ENCODE peak calls at places on chromosomes 4 and X, in seven cellular contexts. One of them, this sample, is unnamed.

GRCh38 chr4:134243742-134244713 is 42.4 kb upstream of the PABPC4L start:
- DNase-seq in sigmoid colon: peak; percentile 50
- DNase-seq in lung: no peak
- DNase-seq in pancreas: peak; percentile 43
- DNase-seq in cardiac muscle cell: no peak
- DNase-seq in astrocyte: no peak
- DNase-seq in body of pancreas: no peak
- DNase-seq in this sample: no peak

GRCh38 chr4:14168919-14169318 is 541.4 kb upstream of the BOD1L1 start:
- DNase-seq in pancreas: no peak
- DNase-seq in sigmoid colon: no peak
- DNase-seq in astrocyte: peak; percentile 81
- DNase-seq in lung: peak; percentile 46
- DNase-seq in cardiac muscle cell: peak; percentile 75
- DNase-seq in body of pancreas: peak; percentile 76
- DNase-seq in this sample: no peak

GRCh38 chr4:158176776-158177175 is 4.0 kb upstream of the GASK1B start:
- DNase-seq in pancreas: no peak
- DNase-seq in sigmoid colon: no peak
- DNase-seq in astrocyte: no peak
- DNase-seq in body of pancreas: no peak
- DNase-seq in lung: no peak
- DNase-seq in cardiac muscle cell: no peak
- DNase-seq in this sample: no peak

GRCh38 chr4:155999743-156000142 is 46.1 kb upstream of the CTSO start:
- DNase-seq in lung: no peak
- DNase-seq in pancreas: no peak
- DNase-seq in astrocyte: no peak
- DNase-seq in cardiac muscle cell: peak; percentile 30
- DNase-seq in sigmoid colon: no peak
- DNase-seq in body of pancreas: no peak
- DNase-seq in this sample: peak; percentile 17

GRCh38 chr4:168879178-168879577 is 130.9 kb downstream of the CBR4 start:
- DNase-seq in sigmoid colon: no peak
- DNase-seq in astrocyte: no peak
- DNase-seq in lung: no peak
- DNase-seq in pancreas: no peak
- DNase-seq in cardiac muscle cell: no peak
- DNase-seq in body of pancreas: no peak
- DNase-seq in this sample: no peak

GRCh38 chr4:109730294-109731051 is 603 bp upstream of the PLA2G12A start:
- DNase-seq in lung: peak; percentile 52
- DNase-seq in cardiac muscle cell: peak; percentile 67
- DNase-seq in body of pancreas: peak; percentile 73
- DNase-seq in astrocyte: peak; percentile 40
- DNase-seq in pancreas: peak; percentile 80
- DNase-seq in sigmoid colon: peak; percentile 82
- DNase-seq in this sample: no peak

GRCh38 chr4:61786226-61786625 is 586.1 kb downstream of the ADGRL3 start:
- DNase-seq in body of pancreas: no peak
- DNase-seq in pancreas: no peak
- DNase-seq in cardiac muscle cell: no peak
- DNase-seq in lung: no peak
- DNase-seq in astrocyte: no peak
- DNase-seq in sigmoid colon: no peak
- DNase-seq in this sample: no peak

GRCh38 chr4:8392591-8393190 is 47.8 kb downstream of the ACOX3 start:
- DNase-seq in cardiac muscle cell: no peak
- DNase-seq in body of pancreas: no peak
- DNase-seq in sigmoid colon: no peak
- DNase-seq in astrocyte: no peak
- DNase-seq in lung: no peak
- DNase-seq in pancreas: no peak
- DNase-seq in this sample: no peak

GRCh38 chr4:25926473-25926872 is 12.5 kb downstream of the SMIM20 start:
- DNase-seq in lung: no peak
- DNase-seq in sigmoid colon: no peak
- DNase-seq in pancreas: no peak
- DNase-seq in body of pancreas: peak; percentile 36
- DNase-seq in astrocyte: no peak
- DNase-seq in cardiac muscle cell: no peak
- DNase-seq in this sample: no peak

GRCh38 chr4:81519428-81519775 is 47.7 kb upstream of the RASGEF1B start:
- DNase-seq in sigmoid colon: no peak
- DNase-seq in lung: no peak
- DNase-seq in pancreas: no peak
- DNase-seq in astrocyte: no peak
- DNase-seq in body of pancreas: no peak
- DNase-seq in cardiac muscle cell: no peak
- DNase-seq in this sample: no peak

GRCh38 chrX:14697453-14697852 is 168.1 kb downstream of the GLRA2 start:
- DNase-seq in cardiac muscle cell: peak; percentile 7
- DNase-seq in astrocyte: no peak
- DNase-seq in sigmoid colon: no peak
- DNase-seq in pancreas: no peak
- DNase-seq in body of pancreas: peak; percentile 59
- DNase-seq in lung: no peak
- DNase-seq in this sample: no peak

GRCh38 chr4:154399259-154399974 is 92.2 kb downstream of the DCHS2 start:
- DNase-seq in body of pancreas: no peak
- DNase-seq in astrocyte: no peak
- DNase-seq in pancreas: no peak
- DNase-seq in cardiac muscle cell: peak; percentile 23
- DNase-seq in lung: no peak
- DNase-seq in sigmoid colon: no peak
- DNase-seq in this sample: no peak

GRCh38 chrX:129738466-129739308 is at the start of gene XPNPEP2:
- DNase-seq in astrocyte: no peak
- DNase-seq in body of pancreas: no peak
- DNase-seq in cardiac muscle cell: peak; percentile 87
- DNase-seq in sigmoid colon: peak; percentile 69
- DNase-seq in pancreas: no peak
- DNase-seq in lung: no peak
- DNase-seq in this sample: no peak

GRCh38 chrX:54444752-54445151 is 4.5 kb downstream of the TSR2 start:
- DNase-seq in lung: no peak
- DNase-seq in cardiac muscle cell: no peak
- DNase-seq in pancreas: no peak
- DNase-seq in body of pancreas: no peak
- DNase-seq in astrocyte: no peak
- DNase-seq in sigmoid colon: no peak
- DNase-seq in this sample: no peak

GRCh38 chr4:101785476-101785875 is 5.1 kb upstream of the BANK1 start:
- DNase-seq in body of pancreas: no peak
- DNase-seq in sigmoid colon: no peak
- DNase-seq in pancreas: no peak
- DNase-seq in astrocyte: no peak
- DNase-seq in cardiac muscle cell: peak; percentile 72
- DNase-seq in lung: no peak
- DNase-seq in this sample: no peak

GRCh38 chr4:76881375-76881774 is 16.6 kb downstream of the SOWAHB start:
- DNase-seq in lung: no peak
- DNase-seq in body of pancreas: peak; percentile 59
- DNase-seq in sigmoid colon: no peak
- DNase-seq in astrocyte: no peak
- DNase-seq in cardiac muscle cell: no peak
- DNase-seq in pancreas: no peak
- DNase-seq in this sample: no peak

GRCh38 chr4:22413416-22413815 is 102.5 kb downstream of the ADGRA3 start:
- DNase-seq in astrocyte: no peak
- DNase-seq in cardiac muscle cell: no peak
- DNase-seq in sigmoid colon: no peak
- DNase-seq in pancreas: no peak
- DNase-seq in lung: no peak
- DNase-seq in body of pancreas: no peak
- DNase-seq in this sample: no peak

GRCh38 chrX:10926906-10927305 is 184.2 kb upstream of the HCCS start:
- DNase-seq in sigmoid colon: no peak
- DNase-seq in astrocyte: peak; percentile 49
- DNase-seq in body of pancreas: no peak
- DNase-seq in cardiac muscle cell: peak; percentile 33
- DNase-seq in lung: no peak
- DNase-seq in pancreas: no peak
- DNase-seq in this sample: no peak

GRCh38 chrX:10926404-10926803 is 184.7 kb upstream of the HCCS start:
- DNase-seq in sigmoid colon: no peak
- DNase-seq in body of pancreas: no peak
- DNase-seq in lung: no peak
- DNase-seq in cardiac muscle cell: no peak
- DNase-seq in astrocyte: no peak
- DNase-seq in pancreas: no peak
- DNase-seq in this sample: no peak

GRCh38 chrX:10922841-10923240 is 188.3 kb upstream of the HCCS start:
- DNase-seq in sigmoid colon: no peak
- DNase-seq in lung: no peak
- DNase-seq in astrocyte: no peak
- DNase-seq in cardiac muscle cell: no peak
- DNase-seq in pancreas: no peak
- DNase-seq in body of pancreas: no peak
- DNase-seq in this sample: no peak

DNA sequence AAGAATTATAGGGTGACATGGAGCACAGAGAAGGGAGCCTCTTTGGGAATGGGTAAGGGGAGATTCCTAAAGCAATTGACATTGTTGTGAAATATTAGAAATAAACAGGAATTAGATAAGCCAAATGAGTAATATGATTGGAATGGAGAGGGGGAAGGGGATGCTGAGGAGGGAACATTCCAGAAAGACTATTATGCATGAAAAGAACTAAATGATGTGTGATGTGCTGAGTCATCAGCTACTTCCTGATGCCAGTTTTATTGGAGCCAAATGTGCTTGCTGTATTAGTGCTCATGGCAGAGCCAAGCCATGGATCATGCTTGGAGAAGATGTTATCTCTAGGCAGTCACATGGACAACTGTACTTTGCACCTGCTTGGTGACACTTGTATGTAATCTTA is 189.0 kb upstream of the HCCS start:
- DNase-seq in pancreas: no peak
- DNase-seq in astrocyte: peak; percentile 81
- DNase-seq in sigmoid colon: no peak
- DNase-seq in lung: no peak
- DNase-seq in body of pancreas: no peak
- DNase-seq in cardiac muscle cell: peak; percentile 84
- DNase-seq in this sample: no peak
- H3K27ac ChIP-seq in pancreas: no peak overlapping the region
- H3K27ac ChIP-seq in astrocyte: no peak overlapping the region
- H3K27ac ChIP-seq in sigmoid colon: no peak overlapping the region
- H3K27ac ChIP-seq in lung: no peak overlapping the region
- H3K27ac ChIP-seq in body of pancreas: no peak overlapping the region
- H3K27ac ChIP-seq in cardiac muscle cell: no peak overlapping the region
- H3K27ac ChIP-seq in this sample: no peak overlapping the region

GRCh38 chr4:175127314-175127713 is 209.2 kb downstream of the ADAM29 start:
- DNase-seq in pancreas: no peak
- DNase-seq in sigmoid colon: no peak
- DNase-seq in lung: no peak
- DNase-seq in astrocyte: peak; percentile 33
- DNase-seq in cardiac muscle cell: no peak
- DNase-seq in body of pancreas: no peak
- DNase-seq in this sample: no peak
- H3K27ac ChIP-seq in pancreas: no peak overlapping the region
- H3K27ac ChIP-seq in sigmoid colon: no peak overlapping the region
- H3K27ac ChIP-seq in lung: no peak overlapping the region
- H3K27ac ChIP-seq in astrocyte: no peak overlapping the region
- H3K27ac ChIP-seq in cardiac muscle cell: no peak overlapping the region
- H3K27ac ChIP-seq in body of pancreas: no peak overlapping the region
- H3K27ac ChIP-seq in this sample: no peak overlapping the region

GRCh38 chr4:40419231-40419912 is 84.2 kb downstream of the CHRNA9 start:
- DNase-seq in astrocyte: no peak
- DNase-seq in pancreas: no peak
- DNase-seq in cardiac muscle cell: no peak
- DNase-seq in lung: no peak
- DNase-seq in body of pancreas: no peak
- DNase-seq in sigmoid colon: no peak
- DNase-seq in this sample: no peak

GRCh38 chr4:40421839-40422238 is 86.7 kb downstream of the CHRNA9 start:
- DNase-seq in cardiac muscle cell: no peak
- DNase-seq in astrocyte: no peak
- DNase-seq in body of pancreas: no peak
- DNase-seq in sigmoid colon: no peak
- DNase-seq in lung: no peak
- DNase-seq in pancreas: no peak
- DNase-seq in this sample: no peak

GRCh38 chr4:40414673-40415072 is 79.5 kb downstream of the CHRNA9 start:
- DNase-seq in pancreas: no peak
- DNase-seq in lung: no peak
- DNase-seq in cardiac muscle cell: no peak
- DNase-seq in astrocyte: no peak
- DNase-seq in sigmoid colon: no peak
- DNase-seq in body of pancreas: no peak
- DNase-seq in this sample: no peak

GRCh38 chr4:40418430-40419230 is 83.5 kb downstream of the CHRNA9 start:
- DNase-seq in astrocyte: no peak
- DNase-seq in cardiac muscle cell: no peak
- DNase-seq in body of pancreas: peak; percentile 71
- DNase-seq in lung: no peak
- DNase-seq in sigmoid colon: no peak
- DNase-seq in pancreas: no peak
- DNase-seq in this sample: no peak

DNA sequence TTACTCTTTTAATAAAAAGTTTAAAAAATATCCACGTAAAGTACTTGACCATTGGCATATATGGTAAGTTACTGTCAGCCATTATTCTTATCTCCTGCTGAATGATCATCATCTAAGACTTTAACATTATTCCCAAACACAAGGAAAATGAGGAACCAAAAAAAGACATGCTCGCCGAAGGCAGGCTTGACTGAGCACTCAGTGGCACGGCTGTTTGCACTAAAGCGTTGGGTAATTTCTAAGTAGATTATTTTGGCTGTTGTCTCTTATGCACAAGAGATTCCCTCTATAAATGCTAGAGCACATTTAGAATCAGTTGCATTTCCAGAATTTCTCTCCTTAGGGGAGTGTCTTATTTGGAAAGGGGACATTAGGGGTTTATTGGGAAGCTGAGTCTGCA is 82.8 kb downstream of the CHRNA9 start:
- DNase-seq in pancreas: no peak
- DNase-seq in cardiac muscle cell: no peak
- DNase-seq in astrocyte: no peak
- DNase-seq in lung: no peak
- DNase-seq in body of pancreas: no peak
- DNase-seq in sigmoid colon: no peak
- DNase-seq in this sample: no peak
- H3K27ac ChIP-seq in pancreas: peak overlapping the region; percentile 75
- H3K27ac ChIP-seq in cardiac muscle cell: no peak overlapping the region
- H3K27ac ChIP-seq in astrocyte: no peak overlapping the region
- H3K27ac ChIP-seq in lung: no peak overlapping the region
- H3K27ac ChIP-seq in body of pancreas: peak overlapping the region; percentile 90
- H3K27ac ChIP-seq in sigmoid colon: no peak overlapping the region
- H3K27ac ChIP-seq in this sample: no peak overlapping the region

DNA sequence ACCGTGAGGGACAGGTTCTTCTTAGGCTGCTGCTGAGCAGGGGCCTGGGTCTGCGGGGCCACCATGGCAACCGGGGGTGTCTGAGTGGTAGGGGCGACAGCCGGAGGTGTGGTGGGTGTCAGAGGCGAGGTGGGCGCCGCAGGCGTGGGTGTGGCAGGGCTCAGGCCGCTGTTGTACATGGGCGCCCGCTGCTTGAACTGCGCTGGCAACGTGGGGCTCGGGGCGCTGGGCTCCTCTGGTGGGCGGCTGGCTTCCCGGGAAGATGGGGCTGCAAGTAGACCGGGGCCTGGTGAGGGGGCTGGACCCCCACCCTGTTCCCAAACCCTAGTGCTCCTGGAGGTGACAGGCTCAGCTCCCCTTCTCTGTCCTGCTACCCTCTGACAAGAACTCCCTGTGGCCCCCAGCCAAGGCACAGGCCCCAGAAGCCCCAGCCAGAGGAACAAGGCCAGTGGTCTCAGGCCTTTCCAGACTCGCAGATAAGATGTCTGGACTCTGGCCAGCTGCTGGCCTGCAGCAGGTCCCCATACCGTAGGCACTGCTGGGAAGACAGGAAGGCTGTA is 24.8 kb downstream of the NELFA start:
- DNase-seq in body of pancreas: peak; percentile 46
- DNase-seq in cardiac muscle cell: peak; percentile 47
- DNase-seq in sigmoid colon: no peak
- DNase-seq in astrocyte: no peak
- DNase-seq in lung: no peak
- DNase-seq in pancreas: no peak
- DNase-seq in this sample: no peak
- H3K27ac ChIP-seq in body of pancreas: no peak overlapping the region
- H3K27ac ChIP-seq in cardiac muscle cell: peak overlapping the region; percentile 64
- H3K27ac ChIP-seq in sigmoid colon: no peak overlapping the region
- H3K27ac ChIP-seq in astrocyte: no peak overlapping the region
- H3K27ac ChIP-seq in lung: no peak overlapping the region
- H3K27ac ChIP-seq in pancreas: no peak overlapping the region
- H3K27ac ChIP-seq in this sample: no peak overlapping the region